ENCODE peak calls at places on chromosomes 3 and 15, in seven cellular contexts. M, P, S, B, L, K and R are unnamed samples.

GRCh38 chr15:41996921-41997592 is 23.8 kb downstream of the PLA2G4E start:
- DNase-seq in M (no peak), P (no peak), S (peak; percentile 48), B (no peak), L (no peak), K (peak; percentile 42), R (no peak)

GRCh38 chr3:138434276-138434874 is at the start of gene ESYT3:
- DNase-seq in M (peak; percentile 89), P (peak; percentile 74), S (peak; percentile 96), B (peak; percentile 72), L (peak; percentile 38), K (peak; percentile 97), R (peak; percentile 82)

GRCh38 chr15:42285042-42285441 is 11.8 kb upstream of the TMEM87A start:
- DNase-seq in M (no peak), P (no peak), S (no peak), B (no peak), L (no peak), K (no peak), R (no peak)

GRCh38 chr15:84855032-84855645 is 29.3 kb upstream of the SLC28A1 start:
- DNase-seq in M (no peak), P (no peak), S (no peak), B (no peak), L (no peak), K (no peak), R (no peak)

GRCh38 chr3:131957980-131958379 is 76.8 kb downstream of the CPNE4 start:
- DNase-seq in M (no peak), P (no peak), S (no peak), B (no peak), L (no peak), K (no peak), R (no peak)

GRCh38 chr3:161893972-161894371 is 397.4 kb downstream of the OTOL1 start:
- DNase-seq in M (no peak), P (no peak), S (no peak), B (no peak), L (peak; percentile 69), K (no peak), R (no peak)

GRCh38 chr15:67521770-67522568 is 1.0 kb downstream of the C15orf61 start:
- DNase-seq in M (peak; percentile 38), P (no peak), S (no peak), B (peak; percentile 18), L (peak; percentile 45), K (no peak), R (peak; percentile 11)

GRCh38 chr15:39781147-39781966 is 1.3 kb downstream of the FSIP1 start:
- DNase-seq in M (no peak), P (no peak), S (no peak), B (no peak), L (no peak), K (no peak), R (no peak)

GRCh38 chr3:141647562-141647915 is 90.6 kb upstream of the RNF7 start:
- DNase-seq in M (no peak), P (no peak), S (no peak), B (no peak), L (no peak), K (no peak), R (no peak)

GRCh38 chr15:66489179-66489791 is 8.3 kb downstream of the SNAPC5 start:
- DNase-seq in M (no peak), P (no peak), S (no peak), B (no peak), L (no peak), K (no peak), R (no peak)

GRCh38 chr3:52870471-52870870 is 26.9 kb downstream of the STIMATE start:
- DNase-seq in M (no peak), P (no peak), S (no peak), B (no peak), L (no peak), K (peak; percentile 54), R (no peak)

GRCh38 chr3:24690777-24691176 is 196.1 kb upstream of the THRB start:
- DNase-seq in M (no peak), P (no peak), S (no peak), B (no peak), L (no peak), K (no peak), R (no peak)

GRCh38 chr15:51803961-51804360 is 25.5 kb upstream of the TMOD3 start:
- DNase-seq in M (no peak), P (no peak), S (no peak), B (no peak), L (no peak), K (no peak), R (no peak)

GRCh38 chr3:150073513-150073912 is 102.8 kb upstream of the PFN2 start:
- DNase-seq in M (no peak), P (no peak), S (no peak), B (no peak), L (no peak), K (no peak), R (no peak)

GRCh38 chr3:150076443-150076842 is 105.7 kb upstream of the PFN2 start:
- DNase-seq in M (no peak), P (no peak), S (no peak), B (no peak), L (no peak), K (no peak), R (no peak)

GRCh38 chr3:150075417-150075865 is 104.7 kb upstream of the PFN2 start:
- DNase-seq in M (no peak), P (no peak), S (no peak), B (no peak), L (no peak), K (no peak), R (no peak)

GRCh38 chr3:150074277-150074676 is 103.6 kb upstream of the PFN2 start:
- DNase-seq in M (no peak), P (no peak), S (no peak), B (peak; percentile 31), L (no peak), K (no peak), R (no peak)

DNA sequence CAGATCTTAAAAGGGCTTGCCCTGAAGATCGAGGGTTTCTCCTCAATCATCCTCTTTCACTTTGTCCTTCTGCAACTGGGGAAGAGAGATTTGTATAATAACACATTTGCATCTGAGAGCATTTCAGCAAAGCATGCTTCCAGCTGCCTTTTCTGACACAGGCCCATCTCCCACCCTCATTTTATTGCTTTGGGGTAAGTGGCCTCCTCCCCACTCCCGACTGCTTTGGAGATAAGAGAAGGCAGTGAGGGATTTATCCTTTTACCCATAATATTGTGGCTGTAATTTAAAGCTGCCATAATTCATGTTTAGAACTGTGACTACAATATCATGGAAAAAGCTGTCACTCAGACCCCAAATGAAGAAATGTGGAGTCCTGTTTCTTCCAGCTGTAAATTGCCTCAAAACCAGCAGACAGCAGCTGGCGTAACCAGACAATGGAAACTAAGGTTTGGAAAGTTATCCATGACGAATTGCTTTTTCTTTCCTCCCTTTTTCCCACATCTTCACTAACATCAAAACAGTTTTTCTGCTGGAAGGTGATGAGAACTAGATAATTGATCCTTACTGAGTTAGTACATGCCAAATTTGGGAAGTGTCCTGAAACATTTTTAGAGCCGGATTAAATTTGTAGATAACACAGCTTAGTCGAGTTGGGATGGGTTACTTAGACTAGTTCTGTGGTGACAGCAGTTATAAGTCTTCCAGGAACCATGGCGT is 104.2 kb upstream of the PFN2 start:
- DNase-seq in M (no peak), P (no peak), S (no peak), B (no peak), L (no peak), K (no peak), R (no peak)
- H3K4me3 ChIP-seq in M (no peak overlapping the region), P (no peak overlapping the region), S (no peak overlapping the region), B (peak overlapping the region; percentile 62), L (no peak overlapping the region), K (no peak overlapping the region), R (no peak overlapping the region)

DNA sequence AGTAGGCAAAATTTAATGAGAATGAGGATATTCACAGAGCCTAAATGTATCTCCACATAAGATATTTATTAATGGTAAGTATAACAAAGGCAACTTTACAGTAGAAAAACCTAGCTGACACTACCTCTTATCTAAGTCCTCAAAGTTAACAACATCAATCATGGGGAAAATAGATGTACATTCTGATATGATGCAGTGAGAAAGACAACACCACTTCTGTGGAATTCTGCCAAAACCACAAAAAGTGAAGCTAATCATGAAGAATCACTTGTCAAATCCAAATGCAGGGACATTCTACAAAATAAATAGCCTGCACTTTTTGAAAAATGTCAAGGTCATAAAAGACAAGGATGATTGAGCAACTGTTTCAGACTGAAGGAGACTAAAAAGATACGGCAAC is 27.5 kb upstream of the EOMES start:
- DNase-seq in M (no peak), P (no peak), S (no peak), B (no peak), L (no peak), K (no peak), R (no peak)
- TF ChIP-seq CTCF in M (no peak), P (no peak), S (no peak), B (no peak), L (no peak), K (no peak), R (no peak)

GRCh38 chr3:64445318-64446300 is 220.3 kb upstream of the PRICKLE2 start:
- DNase-seq in M (peak; percentile 60), P (no peak), S (peak; percentile 88), B (no peak), L (no peak), K (peak; percentile 89), R (no peak)

GRCh38 chr3:64441861-64442260 is 216.6 kb upstream of the PRICKLE2 start:
- DNase-seq in M (peak; percentile 88), P (no peak), S (no peak), B (no peak), L (peak; percentile 43), K (no peak), R (no peak)

GRCh38 chr3:64444619-64445317 is 219.5 kb upstream of the PRICKLE2 start:
- DNase-seq in M (no peak), P (no peak), S (peak; percentile 72), B (peak; percentile 7), L (no peak), K (peak; percentile 64), R (no peak)

GRCh38 chr3:64440498-64440897 is 215.2 kb upstream of the PRICKLE2 start:
- DNase-seq in M (peak; percentile 90), P (no peak), S (no peak), B (no peak), L (peak; percentile 88), K (no peak), R (no peak)

DNA sequence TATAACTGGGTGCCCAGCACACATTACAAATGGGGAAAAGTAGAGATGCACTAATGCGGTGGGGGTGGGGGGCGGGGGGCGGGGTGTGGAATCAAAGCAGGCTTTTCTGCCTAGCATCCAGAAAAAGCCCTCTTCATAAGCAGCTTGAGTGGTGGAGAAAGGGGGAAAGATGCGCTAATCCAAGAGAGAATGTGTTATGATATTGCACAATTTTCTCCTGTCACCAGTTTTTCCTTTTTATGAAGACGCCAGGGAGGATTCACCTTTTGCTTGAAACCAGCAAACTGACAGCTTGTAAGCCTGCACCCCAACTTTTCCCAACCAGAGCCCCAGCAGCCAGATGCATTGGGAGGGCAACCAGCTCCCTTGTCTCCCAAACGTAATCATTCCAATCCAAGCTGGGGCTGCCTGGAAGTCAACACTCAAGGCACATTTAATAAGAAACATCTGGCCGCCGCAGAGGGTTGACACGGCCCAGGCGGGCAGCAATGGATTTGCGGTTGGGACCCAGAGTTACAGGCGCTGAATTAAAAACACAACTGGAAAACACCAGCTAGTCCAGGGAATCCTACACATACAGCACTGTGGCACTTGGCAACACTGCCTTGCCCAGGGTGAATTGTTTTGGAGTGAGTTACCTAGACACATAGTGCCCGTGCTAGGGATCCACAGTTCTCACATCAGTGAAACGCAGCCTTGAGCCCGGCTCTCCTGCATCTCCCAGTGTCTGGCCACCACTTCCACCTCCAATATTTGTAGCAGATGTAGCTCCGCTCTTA is 218.5 kb upstream of the PRICKLE2 start:
- DNase-seq in M (no peak), P (no peak), S (no peak), B (no peak), L (peak; percentile 65), K (peak; percentile 36), R (no peak)
- H3K4me3 ChIP-seq in M (no peak overlapping the region), P (no peak overlapping the region), S (peak overlapping the region; percentile 46), B (no peak overlapping the region), L (peak overlapping the region; percentile 14), K (peak overlapping the region; percentile 67), R (peak overlapping the region; percentile 59)

GRCh38 chr3:67416703-67417102 is 237.7 kb downstream of the SUCLG2 start:
- DNase-seq in M (no peak), P (no peak), S (no peak), B (no peak), L (peak; percentile 13), K (no peak), R (no peak)
- TF ChIP-seq CTCF in M (no peak), P (no peak), S (no peak), B (no peak), L (peak; percentile 42), K (no peak), R (no peak)